ENCODE peak calls at places on chromosomes 4 and X, in four cellular contexts. O is GM10248, H is NCI-H2081 treated with DMSO at 0.1 percent for 48 hours, Q is neural progenitor cell. T is an unnamed sample.

GRCh38 chr4:113760852-113761681 is 471 bp downstream of the CAMK2D start:
- DNase-seq in O (peak; percentile 64), H (no peak), Q (peak; percentile 62), T (peak; percentile 60)

GRCh38 chr4:86664959-86665358 is 70.8 kb downstream of the PTPN13 start:
- DNase-seq in O (no peak), H (no peak), Q (no peak), T (no peak)

GRCh38 chrX:47218920-47219815 is 687 bp downstream of the CDK16 start:
- DNase-seq in O (peak; percentile 42), H (no peak), Q (peak; percentile 72), T (peak; percentile 7)

GRCh38 chr4:64718091-64718490 is 308.8 kb upstream of the TECRL start:
- DNase-seq in O (no peak), H (no peak), Q (peak; percentile 14), T (no peak)

GRCh38 chrX:31251336-31251735 is 179.5 kb upstream of the FTHL17 start:
- DNase-seq in O (no peak), H (no peak), Q (no peak), T (no peak)

GRCh38 chrX:136586386-136586785 is 54.4 kb downstream of the VGLL1 start:
- DNase-seq in O (no peak), H (no peak), Q (no peak), T (no peak)

GRCh38 chr4:64829749-64830148 is 420.5 kb upstream of the TECRL start:
- DNase-seq in O (no peak), H (no peak), Q (no peak), T (no peak)

GRCh38 chr4:89836031-89836777 is 757 bp downstream of the SNCA start:
- DNase-seq in O (peak; percentile 10), H (no peak), Q (peak; percentile 31), T (no peak)

GRCh38 chrX:149881081-149881711 is at the start of gene MAGEA8:
- DNase-seq in O (peak; percentile 24), H (no peak), Q (peak; percentile 8), T (no peak)

GRCh38 chr4:3436798-3437581 is 4.8 kb upstream of the HGFAC start:
- DNase-seq in O (no peak), H (no peak), Q (no peak), T (no peak)

GRCh38 chr4:65592089-65592488 is 78.2 kb downstream of the EPHA5 start:
- DNase-seq in O (no peak), H (no peak), Q (peak; percentile 29), T (no peak)

GRCh38 chrX:6852869-6853268 is 294.6 kb upstream of the STS start:
- DNase-seq in O (no peak), H (no peak), Q (no peak), T (no peak)

GRCh38 chr4:7540654-7541413 is 106.1 kb upstream of the PSAPL1 start:
- DNase-seq in O (no peak), H (no peak), Q (no peak), T (no peak)

GRCh38 chr4:90078440-90078839 is 48.8 kb upstream of the CCSER1 start:
- DNase-seq in O (no peak), H (no peak), Q (no peak), T (no peak)

GRCh38 chr4:143346208-143346607 is 9.5 kb downstream of the GAB1 start:
- DNase-seq in O (no peak), H (no peak), Q (no peak), T (no peak)

GRCh38 chr4:74386159-74386558 is 21.2 kb downstream of the EREG start:
- DNase-seq in O (no peak), H (no peak), Q (no peak), T (no peak)

GRCh38 chr4:140653718-140654515 is 85.2 kb upstream of the UCP1 start:
- DNase-seq in O (no peak), H (no peak), Q (peak; percentile 68), T (no peak)

GRCh38 chr4:70425306-70425705 is 27.6 kb downstream of the OPRPN start:
- DNase-seq in O (no peak), H (no peak), Q (no peak), T (no peak)

GRCh38 chr4:61994036-61994435 is 793.9 kb downstream of the ADGRL3 start:
- DNase-seq in O (no peak), H (no peak), Q (no peak), T (no peak)

GRCh38 chr4:186819357-186820086 is 95.9 kb upstream of the FAT1 start:
- DNase-seq in O (no peak), H (no peak), Q (no peak), T (no peak)

GRCh38 chr4:76308548-76308947 is 2.0 kb downstream of the STBD1 start:
- DNase-seq in O (no peak), H (no peak), Q (no peak), T (no peak)

GRCh38 chrX:21781525-21781924 is 23.6 kb upstream of the SMPX start:
- DNase-seq in O (no peak), H (no peak), Q (no peak), T (no peak)

GRCh38 chr4:185817403-185817818 is 5.4 kb upstream of the SORBS2 start:
- DNase-seq in O (no peak), H (no peak), Q (no peak), T (no peak)

GRCh38 chrX:2828404-2829065 is at the start of gene GYG2:
- DNase-seq in O (no peak), H (no peak), Q (peak; percentile 92), T (no peak)

GRCh38 chr4:12409507-12410190 is 981.0 kb upstream of the HS3ST1 start:
- DNase-seq in O (no peak), H (no peak), Q (no peak), T (peak; percentile 19)

GRCh38 chr4:48570646-48571220 is 80.7 kb downstream of the ZAR1 start:
- DNase-seq in O (no peak), H (no peak), Q (no peak), T (no peak)

GRCh38 chrX:147749308-147749707 is 162.4 kb upstream of the FMR1 start:
- DNase-seq in O (no peak), H (no peak), Q (no peak), T (no peak)

GRCh38 chrX:48956728-48957414 is 536 bp downstream of the OTUD5 start:
- DNase-seq in O (no peak), H (no peak), Q (peak; percentile 33), T (no peak)

T was measured in putamen.